ENCODE peak calls at places on chromosomes 11 and 22, in eight cellular contexts. N, U, R, W, K, J, V and Q are unnamed samples.

GRCh38 chr11:69659591-69659990 is 15.6 kb downstream of the LTO1 start:
- DNase-seq in V (no peak), J (peak), K (no peak), W (no peak), R (peak), U (no peak), N (no peak), Q (no peak)

GRCh38 chr22:32971252-32971651 is 86.9 kb downstream of the SYN3 start:
- DNase-seq in J (no peak), N (no peak), W (no peak), R (no peak), K (no peak), V (no peak), U (no peak), Q (no peak)

GRCh38 chr11:128251140-128251539 is 336.2 kb downstream of the ETS1 start:
- DNase-seq in U (peak), J (no peak), N (no peak), V (no peak), W (no peak), K (no peak), R (no peak), Q (no peak)

GRCh38 chr11:57458410-57459111 is 1.8 kb upstream of the RTN4RL2 start:
- DNase-seq in R (peak), W (peak), J (peak), N (no peak), U (no peak), K (peak), V (no peak), Q (peak)

GRCh38 chr11:9643751-9644150 is 20.1 kb upstream of the SWAP70 start:
- DNase-seq in K (no peak), N (no peak), W (no peak), R (no peak), J (no peak), V (no peak), U (no peak), Q (no peak)

GRCh38 chr11:128575956-128576340 is 11.4 kb downstream of the ETS1 start:
- DNase-seq in W (no peak), K (no peak), N (no peak), U (peak), V (no peak), R (no peak), J (no peak), Q (no peak)

GRCh38 chr11:44986315-44986714 is 35.6 kb upstream of the TP53I11 start:
- DNase-seq in R (no peak), W (no peak), N (no peak), V (no peak), U (no peak), K (peak), J (peak), Q (no peak)

GRCh38 chr11:17352925-17353227 is 1.3 kb downstream of the NCR3LG1 start:
- DNase-seq in R (peak), N (no peak), U (peak), K (peak), W (no peak), J (peak), V (peak), Q (no peak)

GRCh38 chr11:57345555-57346151 is 7.5 kb downstream of the P2RX3 start:
- DNase-seq in U (peak), N (no peak), K (peak), V (peak), R (no peak), W (peak), J (peak), Q (peak)

GRCh38 chr11:31606893-31607292 is 97.3 kb downstream of the ELP4 start:
- DNase-seq in K (no peak), U (no peak), J (no peak), W (no peak), N (no peak), V (no peak), R (no peak), Q (no peak)

GRCh38 chr11:116930177-116930576 is 92.8 kb upstream of the APOA1 start:
- DNase-seq in V (no peak), J (peak), W (no peak), K (no peak), U (peak), N (no peak), R (no peak), Q (peak)

GRCh38 chr22:45010532-45010900 is 711 bp upstream of the PHF21B start:
- DNase-seq in K (no peak), V (peak), J (no peak), N (no peak), W (no peak), R (peak), U (no peak), Q (no peak)

GRCh38 chr11:9399466-9399865 is 15.0 kb downstream of the IPO7 start:
- DNase-seq in V (no peak), K (no peak), J (no peak), U (peak), N (no peak), W (no peak), R (no peak), Q (no peak)

GRCh38 chr11:69370984-69371709 is 77.2 kb downstream of the MYEOV start:
- DNase-seq in W (peak), N (no peak), R (no peak), K (no peak), J (peak), V (no peak), U (no peak), Q (no peak)

GRCh38 chr11:10204021-10204420 is 90.0 kb downstream of the SBF2 start:
- DNase-seq in R (no peak), W (no peak), J (no peak), U (no peak), K (no peak), V (no peak), N (no peak), Q (no peak)

GRCh38 chr11:94958118-94958517 is 15.2 kb downstream of the CWC15 start:
- DNase-seq in K (no peak), W (no peak), N (no peak), U (peak), J (no peak), R (no peak), V (no peak), Q (no peak)

GRCh38 chr11:25734592-25735211 is 597.2 kb upstream of the ANO3 start:
- DNase-seq in N (no peak), K (no peak), U (peak), R (no peak), V (no peak), J (no peak), W (no peak), Q (no peak)

DNA sequence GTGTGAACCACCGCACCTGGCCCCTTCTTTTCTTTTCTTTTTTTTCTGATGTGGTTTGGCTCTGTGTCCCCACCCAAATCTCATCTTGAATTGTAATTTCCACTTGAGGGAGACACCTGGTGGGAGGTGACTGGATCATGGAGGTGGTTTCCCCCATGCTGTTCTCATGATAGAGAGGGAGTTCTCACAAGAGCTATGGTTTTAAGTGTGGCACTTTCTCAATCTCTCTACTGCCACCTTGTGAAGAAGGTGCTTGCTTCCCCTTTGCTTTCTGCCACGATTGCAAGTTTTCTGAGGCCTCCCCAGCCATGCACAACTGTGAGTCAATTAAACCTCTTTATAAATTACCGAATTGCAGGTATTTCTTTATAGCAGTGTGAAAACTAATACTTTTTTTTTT is 4.9 kb upstream of the TCN2 start:
- DNase-seq in J (no peak), U (peak), K (no peak), W (no peak), V (no peak), N (no peak), R (no peak), Q (no peak)
- TF ChIP-seq CTCF in J (no peak), U (peak), K (peak), W (peak), V (peak), N (peak), R (peak), Q (peak)

DNA sequence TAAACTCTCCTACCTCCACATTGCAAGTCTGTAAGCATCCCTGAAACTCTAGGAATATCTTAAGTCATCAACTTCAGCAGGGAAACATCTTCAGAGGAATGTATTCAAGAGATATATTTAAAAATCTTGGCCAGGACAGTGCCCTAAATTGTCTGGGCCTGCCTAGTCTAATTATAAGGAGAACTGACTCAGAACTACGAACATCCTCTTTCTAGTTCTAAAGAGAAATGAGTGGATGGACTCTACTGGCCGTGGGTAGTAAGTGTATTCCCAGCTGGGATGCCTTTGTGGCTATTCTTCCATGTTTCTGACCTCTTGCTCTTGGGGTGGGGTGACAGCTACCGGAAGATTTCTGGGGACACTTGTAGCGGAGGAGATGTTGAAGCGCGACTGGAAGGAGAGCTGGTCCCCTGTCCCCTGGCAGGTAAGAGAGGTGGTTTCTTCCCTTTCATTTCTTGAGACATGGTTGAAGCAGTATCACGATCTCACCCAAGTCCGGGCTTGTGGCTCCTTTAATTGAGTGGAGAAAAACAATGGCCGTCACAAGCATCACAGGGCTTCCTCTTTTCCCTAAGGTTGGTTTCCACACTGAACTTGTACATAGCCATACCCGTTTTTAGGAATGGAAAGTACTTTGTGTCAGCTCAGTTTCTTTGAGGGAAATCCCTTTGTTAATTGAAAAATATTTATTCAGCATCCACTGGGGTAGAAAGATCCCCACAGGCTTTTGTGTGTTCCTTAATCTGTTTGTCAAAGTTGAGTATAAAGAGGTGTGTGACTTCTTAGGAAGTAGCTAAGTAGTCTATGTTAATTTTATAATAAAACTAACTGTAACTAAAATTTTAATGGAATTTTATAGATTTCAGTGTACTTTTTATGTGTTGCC is 97.7 kb upstream of the SORL1-AS1 start:
- DNase-seq in N (no peak), W (no peak), V (no peak), U (no peak), R (no peak), K (no peak), J (no peak), Q (no peak)
- TF ChIP-seq CTCF in N (no peak), W (no peak), V (no peak), U (no peak), R (no peak), K (no peak), J (no peak), Q (no peak)

GRCh38 chr11:112345708-112346107 is 85.0 kb upstream of the PLET1 start:
- DNase-seq in W (no peak), J (no peak), K (no peak), U (no peak), N (no peak), V (no peak), R (no peak), Q (no peak)
- TF ChIP-seq CTCF in W (no peak), J (no peak), K (no peak), U (peak), N (peak), V (no peak), R (no peak), Q (no peak)

GRCh38 chr11:118708296-118708695 is 28.8 kb upstream of the TREH start:
- DNase-seq in V (no peak), U (no peak), N (no peak), K (no peak), W (no peak), J (no peak), R (no peak), Q (no peak)
- TF ChIP-seq CTCF in V (no peak), U (no peak), N (no peak), K (no peak), W (no peak), J (no peak), R (no peak), Q (no peak)

GRCh38 chr22:23181763-23182288 is 1.5 kb downstream of the BCR start:
- DNase-seq in W (no peak), V (no peak), J (peak), U (no peak), K (no peak), N (no peak), R (no peak), Q (peak)

GRCh38 chr22:23180893-23181762 is 819 bp downstream of the BCR start:
- DNase-seq in U (no peak), W (no peak), K (no peak), V (no peak), J (peak), R (peak), N (no peak), Q (peak)

GRCh38 chr22:23179381-23180294 is 671 bp upstream of the BCR start:
- DNase-seq in K (no peak), W (peak), U (no peak), N (no peak), V (no peak), J (peak), R (peak), Q (peak)

GRCh38 chr22:23178512-23179254 is 1.6 kb upstream of the BCR start:
- DNase-seq in N (no peak), V (peak), K (peak), U (peak), W (peak), J (peak), R (peak), Q (peak)

GRCh38 chr22:23180301-23180892 is at the start of gene BCR:
- DNase-seq in K (peak), R (peak), J (peak), N (no peak), W (peak), U (peak), V (peak), Q (peak)
- TF ChIP-seq CTCF in K (no peak), R (no peak), J (no peak), N (peak), W (no peak), U (no peak), V (no peak), Q (peak)

GRCh38 chr11:15327786-15328231 is 213.1 kb downstream of the INSC start:
- DNase-seq in N (no peak), K (peak), W (peak), U (peak), V (peak), R (peak), J (no peak), Q (peak)
- TF ChIP-seq CTCF in N (peak), K (peak), W (peak), U (peak), V (peak), R (peak), J (no peak), Q (no peak)

GRCh38 chr11:67646535-67647336 is 3.8 kb downstream of the ACY3 start:
- DNase-seq in J (peak), K (peak), W (no peak), N (peak), R (peak), U (no peak), V (no peak), Q (peak)
- TF ChIP-seq CTCF in J (peak), K (peak), W (no peak), N (no peak), R (no peak), U (no peak), V (no peak), Q (no peak)

GRCh38 chr11:125365196-125365931 is 130.7 kb downstream of the FEZ1 start:
- DNase-seq in R (no peak), V (no peak), N (no peak), K (no peak), U (no peak), J (no peak), W (no peak), Q (no peak)

GRCh38 chr11:125368757-125369156 is 127.3 kb downstream of the FEZ1 start:
- DNase-seq in J (no peak), K (no peak), N (no peak), W (no peak), U (no peak), R (no peak), V (no peak), Q (no peak)

GRCh38 chr11:125367710-125368109 is 128.4 kb downstream of the FEZ1 start:
- DNase-seq in N (no peak), U (no peak), K (no peak), R (no peak), J (peak), V (no peak), W (no peak), Q (no peak)

GRCh38 chr11:125360066-125360465 is 136.0 kb downstream of the FEZ1 start:
- DNase-seq in V (no peak), W (no peak), R (no peak), K (no peak), U (no peak), N (no peak), J (no peak), Q (no peak)

DNA sequence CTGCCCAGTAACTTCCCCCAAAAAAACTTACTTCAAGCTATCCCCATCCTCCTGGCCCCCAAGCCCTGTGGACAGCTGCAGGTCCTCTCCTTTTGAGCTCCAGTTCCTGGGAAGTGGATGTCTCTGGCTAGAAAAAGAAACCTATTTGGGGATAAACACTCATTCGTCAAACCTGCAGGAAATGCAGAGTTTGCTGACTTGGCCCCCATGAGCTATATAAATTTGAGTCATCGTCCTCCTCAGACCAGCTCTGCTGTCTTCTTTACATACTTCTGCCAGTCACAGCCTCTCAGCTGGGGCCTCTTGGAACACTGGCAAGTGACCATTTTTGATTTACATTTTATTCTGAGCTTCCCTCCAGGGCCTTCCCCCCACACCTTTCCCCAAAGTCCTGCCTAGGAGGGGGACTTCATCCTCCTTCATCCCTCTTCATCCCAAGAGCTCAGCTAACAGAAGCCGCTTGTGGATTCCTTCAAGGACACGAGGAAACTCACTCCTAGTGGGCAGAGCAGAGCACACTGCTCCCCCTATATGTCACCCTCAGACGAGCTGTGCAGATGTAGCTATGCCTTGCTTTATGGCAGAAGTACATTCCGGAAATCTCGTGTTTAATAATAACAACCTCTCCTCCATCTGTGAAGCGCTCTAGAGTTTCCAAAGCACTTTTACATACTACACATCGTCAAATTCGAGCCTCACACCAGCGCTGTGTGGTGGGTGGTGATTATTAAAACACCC is 131.8 kb downstream of the FEZ1 start:
- DNase-seq in N (no peak), J (no peak), U (peak), V (no peak), K (no peak), W (no peak), R (no peak), Q (no peak)
- TF ChIP-seq CTCF in N (no peak), J (no peak), U (peak), V (no peak), K (no peak), W (no peak), R (no peak), Q (no peak)